ENCODE peak calls at places on chromosomes 7 and 10, in ten cellular contexts. X is EL; E is stimulated activated CD4-positive, alpha-beta T cell treated with anti-CD3 and anti-CD28 coated beads, Interleukin-4, amount 100 ng/mL, for 1 hour; F is activated T-helper 9 cell treated with anti-CD3 and anti-CD28 coated beads, Interleukin-2, amount 50 U/mL, for 16 hours; N is A172; H is NCI-H146; M is AG20443; R is NB4; O is AG08396; K is spleen. Q is an unnamed sample.

GRCh38 chr7:774161-775109 is 47.4 kb upstream of the PRKAR1B start:
- DNase-seq in N (no peak), X (peak), O (peak), E (peak), K (peak), H (no peak), F (peak), M (peak), R (peak), Q (no peak)

GRCh38 chr7:54349259-54349658 is 192.9 kb upstream of the VSTM2A start:
- DNase-seq in X (no peak), O (no peak), H (no peak), K (no peak), M (no peak), F (no peak), N (peak), R (no peak), E (no peak), Q (peak)

GRCh38 chr7:114818501-114818900 is 103.4 kb upstream of the MDFIC start:
- DNase-seq in X (peak), F (no peak), O (peak), E (no peak), N (peak), K (no peak), H (no peak), M (peak), R (no peak), Q (peak)

GRCh38 chr10:103745264-103746247 is 109.8 kb downstream of the SH3PXD2A start:
- DNase-seq in N (peak), X (peak), R (peak), H (no peak), M (no peak), E (peak), F (peak), O (no peak), K (no peak), Q (peak)

GRCh38 chr7:150978136-150978789 is at the start of gene KCNH2:
- DNase-seq in X (no peak), K (no peak), E (peak), F (no peak), M (peak), O (peak), R (peak), H (peak), N (no peak), Q (no peak)

GRCh38 chr7:7151285-7151684 is 31.1 kb upstream of the C1GALT1 start:
- DNase-seq in R (no peak), M (no peak), X (no peak), K (no peak), N (no peak), F (no peak), H (no peak), E (no peak), O (no peak), Q (no peak)

GRCh38 chr10:88163572-88163971 is 300.1 kb downstream of the PTEN start:
- DNase-seq in X (no peak), K (no peak), F (no peak), M (no peak), N (no peak), O (no peak), E (no peak), H (no peak), R (no peak), Q (no peak)

GRCh38 chr10:130127612-130128607 is 8.3 kb upstream of the GLRX3 start:
- DNase-seq in K (no peak), H (peak), X (peak), M (peak), O (peak), F (peak), N (peak), E (peak), R (peak), Q (peak)

GRCh38 chr10:97127960-97128850 is 57.6 kb downstream of the SLIT1 start:
- DNase-seq in M (no peak), R (peak), O (no peak), F (no peak), E (no peak), N (no peak), X (no peak), K (peak), H (no peak), Q (no peak)

GRCh38 chr10:125448596-125448995 is 234.4 kb downstream of the TEX36 start:
- DNase-seq in N (peak), M (peak), E (no peak), F (no peak), X (peak), K (no peak), R (peak), H (no peak), O (peak), Q (no peak)

GRCh38 chr10:77393821-77394501 is 243.6 kb downstream of the KCNMA1 start:
- DNase-seq in M (no peak), F (no peak), N (no peak), O (no peak), K (no peak), X (no peak), E (no peak), H (peak), R (no peak), Q (no peak)

GRCh38 chr7:122448893-122449589 is 144.5 kb upstream of the FEZF1 start:
- DNase-seq in H (no peak), X (no peak), R (no peak), F (no peak), O (no peak), M (no peak), E (no peak), K (no peak), N (no peak), Q (no peak)

GRCh38 chr7:148356303-148356702 is 234.3 kb upstream of the C7orf33 start:
- DNase-seq in N (no peak), H (no peak), F (no peak), R (no peak), O (no peak), X (no peak), E (no peak), K (no peak), M (no peak), Q (no peak)